ENCODE peak calls at places on chromosome 22, in seven cellular contexts. R is adrenal gland; B is OCI-LY7; W is GM23248; J is heart left ventricle; I is CD4-positive, alpha-beta memory T cell; O is CD8-positive, alpha-beta T cell. V is an unnamed sample.

GRCh38 chr22:37983860-37984791 is at the start of gene SOX10:
- DNase-seq in R (no peak), W (no peak), B (no peak), O (no peak), I (no peak), J (no peak), V (no peak)

GRCh38 chr22:36143066-36143815 is 17.3 kb downstream of the APOL3 start:
- DNase-seq in J (no peak), I (no peak), W (no peak), O (no peak), B (no peak), R (no peak), V (no peak)

GRCh38 chr22:22935546-22936157 is 48.0 kb downstream of the IGLL5 start:
- DNase-seq in O (no peak), I (no peak), B (peak; percentile 99), J (no peak), W (no peak), R (no peak), V (no peak)

GRCh38 chr22:36136475-36136874 is 24.1 kb downstream of the APOL3 start:
- DNase-seq in R (no peak), O (no peak), W (peak; percentile 81), J (no peak), B (no peak), I (no peak), V (no peak)

GRCh38 chr22:42344391-42344861 is 74.0 kb upstream of the TCF20 start:
- DNase-seq in B (no peak), W (peak; percentile 62), R (no peak), I (no peak), O (no peak), J (no peak), V (peak; percentile 39)

GRCh38 chr22:40728731-40729189 is 49.5 kb downstream of the MCHR1 start:
- DNase-seq in B (peak; percentile 61), O (peak; percentile 84), R (no peak), I (peak; percentile 84), J (no peak), W (no peak), V (no peak)

GRCh38 chr22:30393885-30394284 is 2.9 kb upstream of the SEC14L2 start:
- DNase-seq in I (no peak), J (no peak), B (no peak), R (no peak), W (no peak), O (no peak), V (no peak)

GRCh38 chr22:22591348-22592299 is 32.6 kb upstream of the PRAME start:
- DNase-seq in W (peak; percentile 17), J (no peak), R (no peak), B (peak; percentile 23), I (no peak), O (no peak), V (no peak)

GRCh38 chr22:23240639-23241389 is 60.5 kb downstream of the BCR start:
- DNase-seq in B (peak; percentile 30), W (peak; percentile 24), R (no peak), I (peak; percentile 66), O (no peak), J (no peak), V (no peak)

GRCh38 chr22:23233746-23234408 is 53.6 kb downstream of the BCR start:
- DNase-seq in J (peak; percentile 54), B (no peak), O (no peak), W (peak; percentile 81), R (no peak), I (no peak), V (no peak)

GRCh38 chr22:37433786-37434185 is 6.5 kb upstream of the ELFN2 start:
- DNase-seq in B (no peak), O (no peak), I (no peak), J (no peak), W (no peak), R (peak; percentile 33), V (no peak)

GRCh38 chr22:26770624-26771023 is 113.2 kb downstream of the MIAT start:
- DNase-seq in R (no peak), J (no peak), W (peak; percentile 74), I (no peak), O (no peak), B (no peak), V (no peak)

GRCh38 chr22:40705918-40706682 is 26.8 kb downstream of the MCHR1 start:
- DNase-seq in O (no peak), B (no peak), I (no peak), W (no peak), J (no peak), R (no peak), V (no peak)

GRCh38 chr22:48426466-48427380 is 1401.0 kb downstream of the BRD1 start:
- DNase-seq in W (no peak), R (no peak), J (no peak), O (no peak), B (no peak), I (no peak), V (no peak)

GRCh38 chr22:48424661-48425060 is 1403.0 kb downstream of the BRD1 start:
- DNase-seq in B (no peak), J (no peak), R (no peak), I (no peak), W (no peak), O (no peak), V (no peak)

GRCh38 chr22:48424201-48424627 is 1403.5 kb downstream of the BRD1 start:
- DNase-seq in B (no peak), R (no peak), J (no peak), W (no peak), O (no peak), I (no peak), V (no peak)

GRCh38 chr22:48423481-48423901 is 1404.2 kb downstream of the BRD1 start:
- DNase-seq in W (peak; percentile 68), R (no peak), I (no peak), B (no peak), J (no peak), O (no peak), V (no peak)

GRCh38 chr22:48425091-48425506 is 1402.6 kb downstream of the BRD1 start:
- DNase-seq in I (no peak), J (no peak), B (no peak), R (no peak), W (no peak), O (no peak), V (no peak)
- H3K27ac ChIP-seq in I (no peak overlapping the region), J (no peak overlapping the region), B (no peak overlapping the region), R (no peak overlapping the region), W (no peak overlapping the region), O (no peak overlapping the region), V (no peak overlapping the region)

DNA sequence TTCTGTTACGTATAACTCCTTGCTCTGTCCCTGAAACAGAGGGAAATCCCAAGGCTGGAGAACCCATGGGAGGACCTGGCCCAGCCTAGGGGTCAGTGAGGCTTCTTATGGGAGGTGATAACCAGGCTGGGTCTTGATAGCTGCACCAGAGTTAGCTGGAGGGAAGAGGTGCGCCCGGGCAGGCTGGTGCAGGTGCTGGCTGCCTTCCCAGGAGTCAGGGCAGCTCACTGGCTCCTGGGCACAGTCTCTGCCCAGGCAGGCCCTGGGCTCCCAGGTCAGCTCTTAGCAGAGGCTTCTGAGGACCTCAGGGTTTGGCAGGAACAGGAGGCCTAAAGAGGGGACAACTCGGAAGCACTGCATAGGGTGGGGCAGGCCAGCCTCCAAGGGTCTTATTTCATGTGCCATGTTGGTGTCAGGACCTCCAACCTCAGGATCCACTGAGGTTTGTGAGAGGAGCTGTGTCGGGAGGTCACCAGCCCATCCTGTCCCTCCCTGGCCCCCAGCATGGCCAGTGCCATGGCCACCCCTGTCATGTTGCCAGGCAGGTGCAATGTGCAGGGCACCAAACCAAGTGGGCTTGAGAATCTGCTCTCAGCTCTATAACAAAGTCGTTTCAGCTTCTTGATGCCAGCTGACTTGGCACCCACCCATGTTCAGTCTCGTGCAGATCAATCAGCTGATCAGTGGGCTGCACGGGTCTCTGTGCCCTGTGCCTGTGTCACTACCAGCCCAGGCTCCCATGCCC is 20.5 kb upstream of the CELSR1 start:
- DNase-seq in B (no peak), O (no peak), I (no peak), R (no peak), W (no peak), J (peak; percentile 54), V (no peak)
- H3K27ac ChIP-seq in B (no peak overlapping the region), O (no peak overlapping the region), I (no peak overlapping the region), R (no peak overlapping the region), W (no peak overlapping the region), J (peak overlapping the region; percentile 20), V (no peak overlapping the region)

DNA sequence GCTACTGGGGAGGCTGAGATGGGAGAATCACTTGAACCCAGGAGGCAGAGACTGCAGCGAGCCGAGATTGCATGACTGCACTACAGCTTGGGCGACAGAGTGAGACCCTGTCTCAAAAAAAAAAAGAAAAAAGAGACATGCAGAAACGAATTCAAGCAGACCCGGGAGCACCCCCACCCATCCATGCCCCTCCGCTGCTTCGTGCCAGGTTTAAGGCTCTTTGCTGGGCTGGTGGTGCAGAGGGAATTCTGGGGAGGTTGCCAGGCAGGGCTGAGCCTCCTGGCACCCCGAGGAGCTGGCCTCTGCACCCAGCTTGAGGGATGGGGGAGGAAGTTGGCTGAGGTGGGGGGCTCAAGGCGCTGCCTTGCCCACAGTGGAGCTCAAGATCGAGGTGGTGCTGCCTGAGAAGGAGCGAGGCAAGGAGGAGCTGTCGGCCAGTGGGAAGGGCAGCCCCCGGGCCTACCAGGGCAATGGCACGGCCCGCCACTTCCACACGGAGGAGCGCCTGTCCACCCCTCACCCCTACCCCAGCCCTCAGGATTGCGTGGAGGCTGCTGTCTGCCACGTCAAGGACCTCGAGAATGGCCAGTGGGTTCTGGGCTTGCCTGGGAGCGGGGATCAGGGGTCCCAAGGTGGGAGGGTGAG is 6.0 kb downstream of the AIFM3 start:
- DNase-seq in O (no peak), I (no peak), B (no peak), J (no peak), W (no peak), R (no peak), V (no peak)
- H3K27ac ChIP-seq in O (no peak overlapping the region), I (no peak overlapping the region), B (no peak overlapping the region), J (no peak overlapping the region), W (no peak overlapping the region), R (no peak overlapping the region), V (no peak overlapping the region)

DNA sequence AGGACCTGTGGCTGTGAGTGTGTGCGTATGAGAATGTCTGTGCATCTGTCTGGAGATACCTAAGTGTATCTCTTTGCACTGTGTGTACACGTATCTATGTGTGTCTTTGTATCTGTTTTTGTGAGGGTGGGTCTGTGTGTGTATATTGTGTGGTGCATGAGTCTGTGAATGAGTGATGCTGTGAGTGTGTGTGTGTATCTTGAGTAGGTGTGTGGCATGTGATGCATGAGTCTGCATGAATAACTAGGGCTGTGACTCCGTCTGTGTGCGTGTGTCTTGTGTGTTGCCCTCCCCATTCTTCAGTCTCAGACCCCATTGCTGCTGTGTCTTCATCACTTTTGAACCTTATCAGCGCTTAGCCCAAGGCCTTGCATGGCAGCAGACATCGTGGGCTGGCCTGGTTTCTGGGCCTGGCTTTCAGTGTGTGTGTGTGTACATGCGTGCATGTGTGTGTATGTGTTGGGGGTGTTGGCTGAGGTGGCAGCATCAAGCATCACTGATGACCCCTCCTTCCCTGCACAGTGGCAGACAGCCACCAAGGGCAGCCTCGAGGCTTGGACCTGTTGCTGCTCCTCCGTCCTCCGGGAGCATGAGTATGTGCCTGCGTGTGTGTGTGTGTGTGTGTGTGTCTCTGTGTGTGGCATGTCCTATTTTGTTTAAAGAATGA is 1.4 kb downstream of the SGSM1 start:
- DNase-seq in W (no peak), O (no peak), J (no peak), B (no peak), R (peak; percentile 72), I (no peak), V (peak; percentile 49)
- H3K27ac ChIP-seq in W (no peak overlapping the region), O (no peak overlapping the region), J (no peak overlapping the region), B (no peak overlapping the region), R (no peak overlapping the region), I (no peak overlapping the region), V (no peak overlapping the region)